ENCODE peak calls at places on chromosomes 5 and 9, in four cellular contexts. J is HuH-7, F is HFFc6, M is PC-9. B is an unnamed sample.

GRCh38 chr5:172097356-172097755 is 90.7 kb downstream of the STK10 start:
- DNase-seq in J (no peak), F (no peak), M (no peak), B (no peak)

GRCh38 chr5:132211787-132212186 is 15.9 kb downstream of the P4HA2 start:
- DNase-seq in J (no peak), F (no peak), M (no peak), B (no peak)

GRCh38 chr5:125083932-125084331 is 337.5 kb upstream of the ZNF608 start:
- DNase-seq in J (no peak), F (peak; percentile 79), M (no peak), B (peak; percentile 14)

GRCh38 chr5:172541119-172541763 is 86.9 kb upstream of the SH3PXD2B start:
- DNase-seq in J (no peak), F (no peak), M (no peak), B (no peak)

GRCh38 chr5:148374693-148375360 is 8.9 kb upstream of the FBXO38 start:
- DNase-seq in J (peak; percentile 34), F (peak; percentile 68), M (peak; percentile 36), B (peak; percentile 84)

GRCh38 chr5:173155912-173156311 is 11.6 kb downstream of the BNIP1 start:
- DNase-seq in J (no peak), F (no peak), M (no peak), B (no peak)

GRCh38 chr5:65299841-65300240 is 181.9 kb downstream of the ADAMTS6 start:
- DNase-seq in J (no peak), F (peak; percentile 86), M (no peak), B (no peak)

GRCh38 chr9:35914307-35914807 is 5.1 kb downstream of the SPAAR start:
- DNase-seq in J (peak; percentile 64), F (no peak), M (peak; percentile 55), B (peak; percentile 59)

GRCh38 chr5:177369050-177369912 is 11.6 kb downstream of the RGS14 start:
- DNase-seq in J (peak; percentile 80), F (no peak), M (no peak), B (no peak)

GRCh38 chr9:125696106-125696647 is 10.8 kb downstream of the MAPKAP1 start:
- DNase-seq in J (no peak), F (no peak), M (no peak), B (no peak)

GRCh38 chr5:175288048-175288621 is 155.8 kb downstream of the DRD1 start:
- DNase-seq in J (no peak), F (no peak), M (peak; percentile 5), B (peak; percentile 94)

GRCh38 chr9:81373294-81373693 is 316.1 kb downstream of the TLE1 start:
- DNase-seq in J (no peak), F (no peak), M (no peak), B (no peak)

GRCh38 chr5:144467795-144468194 is 297.1 kb downstream of the KCTD16 start:
- DNase-seq in J (peak; percentile 21), F (peak; percentile 58), M (no peak), B (peak; percentile 28)

GRCh38 chr5:179763215-179763945 is 30.4 kb upstream of the LTC4S start:
- DNase-seq in J (peak; percentile 90), F (peak; percentile 82), M (peak; percentile 74), B (peak; percentile 93)

GRCh38 chr9:97773723-97774122 is 76.6 kb upstream of the XPA start:
- DNase-seq in J (no peak), F (peak; percentile 51), M (peak; percentile 60), B (no peak)

GRCh38 chr5:145834917-145835838 is at the start of gene PRELID2:
- DNase-seq in J (peak; percentile 81), F (peak; percentile 82), M (peak; percentile 94), B (peak; percentile 77)

GRCh38 chr5:126769703-126770102 is 7.2 kb upstream of the LMNB1 start:
- DNase-seq in J (no peak), F (no peak), M (no peak), B (no peak)

GRCh38 chr5:110815916-110816605 is 77.3 kb downstream of the SLC25A46 start:
- DNase-seq in J (no peak), F (no peak), M (no peak), B (peak; percentile 11)

GRCh38 chr9:128081052-128081451 is 13.0 kb downstream of the SLC25A25 start:
- DNase-seq in J (peak; percentile 52), F (peak; percentile 73), M (no peak), B (no peak)

B was measured in trophoblast cell.